ENCODE peak calls at places on chromosomes 13 and 19, in five cellular contexts. P is HL-60, M is upper lobe of left lung, E is left lung, B is spleen. D is an unnamed sample.

GRCh38 chr19:43522929-43523328 is 4.1 kb downstream of the ETHE1 start:
- DNase-seq in P (no peak), M (no peak), B (no peak), E (no peak), D (no peak)

GRCh38 chr13:50319603-50320296 is 304.5 kb downstream of the KCNRG start:
- DNase-seq in P (peak; percentile 85), E (no peak), M (no peak), B (no peak), D (no peak)

GRCh38 chr13:113862766-113863510 is 938 bp downstream of the GAS6 start:
- DNase-seq in P (no peak), B (no peak), E (peak; percentile 78), M (peak; percentile 91), D (peak; percentile 30)

GRCh38 chr13:113749956-113750355 is 9.1 kb upstream of the TMEM255B start:
- DNase-seq in M (no peak), P (no peak), B (peak; percentile 62), E (no peak), D (no peak)

GRCh38 chr19:1259873-1260748 is 9.0 kb upstream of the CIRBP start:
- DNase-seq in E (peak; percentile 64), M (peak; percentile 92), P (no peak), B (peak; percentile 95), D (peak; percentile 71)

GRCh38 chr19:42201489-42202289 is 15.8 kb downstream of the DEDD2 start:
- DNase-seq in B (peak; percentile 91), M (no peak), E (peak; percentile 82), P (peak; percentile 94), D (peak; percentile 57)

GRCh38 chr13:23386533-23386932 is 47.0 kb downstream of the SACS start:
- DNase-seq in B (no peak), P (no peak), E (no peak), M (no peak), D (no peak)

GRCh38 chr13:94305463-94305862 is 174.0 kb downstream of the DCT start:
- DNase-seq in P (no peak), M (no peak), E (no peak), B (no peak), D (no peak)

GRCh38 chr13:109275848-109276247 is 510.5 kb downstream of the IRS2 start:
- DNase-seq in E (no peak), B (no peak), M (no peak), P (no peak), D (no peak)

GRCh38 chr19:48836089-48837017 is at the start of gene HSD17B14:
- DNase-seq in E (peak; percentile 53), M (peak; percentile 83), B (no peak), P (no peak), D (no peak)

GRCh38 chr19:2250765-2251576 is 1.8 kb downstream of the AMH start:
- DNase-seq in E (no peak), P (no peak), B (no peak), M (peak; percentile 86), D (no peak)

GRCh38 chr13:76225815-76226489 is 589.8 kb downstream of the LMO7 start:
- DNase-seq in P (no peak), M (no peak), E (no peak), B (no peak), D (no peak)

GRCh38 chr19:35119091-35119490 is 3.5 kb downstream of the FXYD3 start:
- DNase-seq in M (peak; percentile 55), P (no peak), E (no peak), B (no peak), D (no peak)

GRCh38 chr19:16290692-16291091 is 33.9 kb upstream of the KLF2 start:
- DNase-seq in M (no peak), B (no peak), E (no peak), P (no peak), D (no peak)

GRCh38 chr19:39306075-39306474 is 9.9 kb downstream of the IFNL1 start:
- DNase-seq in E (no peak), M (no peak), P (no peak), B (no peak), D (no peak)

GRCh38 chr13:94662274-94662945 is 49.9 kb downstream of the SOX21 start:
- DNase-seq in M (no peak), B (no peak), E (no peak), P (no peak), D (no peak)

DNA sequence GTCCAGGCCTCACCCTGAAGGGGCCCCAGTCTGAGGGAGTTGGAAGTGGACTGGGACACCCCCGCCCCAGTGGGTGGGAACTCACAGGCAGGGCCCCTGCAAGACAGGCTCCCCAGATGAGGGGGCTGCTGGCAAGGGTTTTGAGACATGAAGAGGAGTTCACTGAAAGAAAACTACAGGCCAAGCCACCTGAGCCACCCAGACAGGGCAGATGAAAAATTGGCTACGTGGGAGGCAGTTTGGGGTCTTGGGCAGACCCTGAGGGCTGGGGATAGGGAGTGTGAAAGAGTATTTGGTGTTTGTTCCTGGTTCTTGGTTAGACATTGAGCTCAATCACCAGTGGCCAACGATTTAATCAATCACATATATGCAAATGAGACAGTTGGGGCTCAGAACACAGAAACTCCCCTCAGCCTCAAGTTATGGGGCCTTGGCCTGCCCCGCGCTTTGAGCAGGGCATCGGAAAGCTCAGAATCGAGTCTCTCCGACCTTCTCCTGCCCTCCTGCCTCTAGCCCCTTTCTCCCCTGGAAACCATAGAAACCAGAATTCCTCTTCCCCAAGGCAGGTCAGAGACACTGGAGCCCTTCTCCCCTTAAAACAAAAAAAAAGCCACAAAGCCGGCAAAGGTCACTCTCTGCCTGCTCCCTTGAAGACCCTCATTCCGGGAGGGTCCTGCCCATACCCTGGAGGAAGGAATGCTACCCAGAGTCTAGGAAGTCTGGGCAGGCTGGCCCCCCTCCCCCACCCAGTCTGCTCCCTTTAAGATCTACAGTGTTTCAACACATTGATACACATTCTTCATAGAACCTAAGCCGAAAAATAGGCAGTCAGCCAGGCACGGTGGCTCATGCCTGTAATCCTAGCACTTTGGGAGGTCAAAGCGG is 1.3 kb upstream of the ISYNA1 start:
- DNase-seq in P (no peak), M (no peak), E (no peak), B (peak; percentile 64), D (no peak)
- TF ChIP-seq CTCF in P (no peak), M (no peak), E (no peak), B (no peak), D (no peak)

GRCh38 chr13:45817833-45818232 is 33.7 kb downstream of the SIAH3 start:
- DNase-seq in M (no peak), E (no peak), P (no peak), B (no peak), D (no peak)
- TF ChIP-seq CTCF in M (no peak), E (no peak), P (no peak), B (no peak), D (no peak)

GRCh38 chr13:60959427-60959826 is 456.2 kb downstream of the PCDH20 start:
- DNase-seq in M (no peak), B (no peak), P (no peak), E (no peak), D (no peak)

GRCh38 chr13:60957816-60958215 is 457.8 kb downstream of the PCDH20 start:
- DNase-seq in B (no peak), P (no peak), M (no peak), E (no peak), D (no peak)
- TF ChIP-seq CTCF in B (no peak), P (no peak), M (no peak), E (no peak), D (no peak)

GRCh38 chr13:108220042-108220441 is 1.9 kb downstream of the ABHD13 start:
- DNase-seq in P (no peak), B (no peak), M (no peak), E (peak; percentile 62), D (no peak)
- TF ChIP-seq CTCF in P (no peak), B (no peak), M (no peak), E (no peak), D (no peak)

GRCh38 chr13:98866882-98867281 is 111.0 kb downstream of the DOCK9 start:
- DNase-seq in E (no peak), M (no peak), B (no peak), P (no peak), D (no peak)
- TF ChIP-seq CTCF in E (no peak), M (no peak), B (no peak), P (no peak), D (no peak)

GRCh38 chr19:4379383-4380253 is 20.7 kb downstream of the SH3GL1 start:
- DNase-seq in E (peak; percentile 74), P (no peak), M (peak; percentile 45), B (peak; percentile 87), D (peak; percentile 41)
- TF ChIP-seq CTCF in E (no peak), P (no peak), M (no peak), B (no peak), D (no peak)

GRCh38 chr13:110548891-110549794 is 12.4 kb downstream of the RAB20 start:
- DNase-seq in E (no peak), P (no peak), B (peak; percentile 15), M (no peak), D (no peak)
- TF ChIP-seq CTCF in E (no peak), P (no peak), B (no peak), M (no peak), D (no peak)

D was measured in activated B cell treated with CpG ODN at 0.5 μM for 24 hours.